ENCODE peak calls at places on chromosomes 2 and 18, in five cellular contexts. X is tibial artery, R is MM.1S, H is cardiac muscle cell, T is Karpas-422. Q is an unnamed sample.

GRCh38 chr18:43935051-43935412 is 657.7 kb upstream of the SYT4 start:
- DNase-seq in X (no peak), R (no peak), H (no peak), T (no peak), Q (no peak)

GRCh38 chr18:55337153-55337552 is 250.8 kb downstream of the TCF4 start:
- DNase-seq in X (no peak), R (no peak), H (no peak), T (no peak), Q (no peak)

GRCh38 chr2:160510617-160511016 is 17.0 kb upstream of the RBMS1 start:
- DNase-seq in X (no peak), R (no peak), H (peak; percentile 67), T (no peak), Q (no peak)

GRCh38 chr2:53508667-53509066 is 258.9 kb upstream of the CHAC2 start:
- DNase-seq in X (no peak), R (no peak), H (no peak), T (peak; percentile 50), Q (no peak)

GRCh38 chr2:24494415-24494814 is 3.4 kb downstream of the NCOA1 start:
- DNase-seq in X (no peak), R (no peak), H (no peak), T (no peak), Q (no peak)

GRCh38 chr2:9308186-9308955 is 101.8 kb downstream of the ASAP2 start:
- DNase-seq in X (no peak), R (no peak), H (no peak), T (no peak), Q (no peak)

GRCh38 chr2:15995603-15996002 is 55.3 kb downstream of the MYCN start:
- DNase-seq in X (no peak), R (no peak), H (no peak), T (no peak), Q (no peak)

GRCh38 chr2:222673883-222674282 is 2.4 kb downstream of the MOGAT1 start:
- DNase-seq in X (no peak), R (no peak), H (no peak), T (peak; percentile 51), Q (no peak)

GRCh38 chr2:241638940-241639339 is 1.4 kb downstream of the ATG4B start:
- DNase-seq in X (no peak), R (no peak), H (no peak), T (no peak), Q (no peak)

GRCh38 chr18:35982404-35983114 is 10.1 kb downstream of the RMP24 start:
- DNase-seq in X (no peak), R (no peak), H (no peak), T (no peak), Q (no peak)

GRCh38 chr18:41756141-41756540 is 198.9 kb upstream of the PIK3C3 start:
- DNase-seq in X (no peak), R (no peak), H (no peak), T (no peak), Q (no peak)

GRCh38 chr2:15560988-15561573 is at the start of gene NBAS:
- DNase-seq in X (peak; percentile 85), R (peak; percentile 82), H (peak; percentile 88), T (peak; percentile 84), Q (peak; percentile 87)

GRCh38 chr2:233871432-233871831 is 3.2 kb upstream of the MSL3B start:
- DNase-seq in X (no peak), R (no peak), H (no peak), T (no peak), Q (no peak)

GRCh38 chr18:24534271-24534670 is 73.8 kb downstream of the HRH4 start:
- DNase-seq in X (no peak), R (no peak), H (no peak), T (no peak), Q (no peak)

GRCh38 chr2:146776589-146776988 is 1068.2 kb upstream of the ACVR2A start:
- DNase-seq in X (no peak), R (no peak), H (no peak), T (no peak), Q (no peak)

GRCh38 chr2:223222397-223222796 is 170.4 kb downstream of the KCNE4 start:
- DNase-seq in X (no peak), R (no peak), H (no peak), T (no peak), Q (no peak)

GRCh38 chr2:239803764-239804111 is 221.4 kb downstream of the NDUFA10 start:
- DNase-seq in X (no peak), R (no peak), H (no peak), T (no peak), Q (no peak)

GRCh38 chr2:150143087-150143536 is 344.4 kb downstream of the RND3 start:
- DNase-seq in X (no peak), R (no peak), H (no peak), T (no peak), Q (no peak)

GRCh38 chr2:138572318-138572717 is 70.7 kb downstream of the SPOPL start:
- DNase-seq in X (no peak), R (no peak), H (peak; percentile 25), T (no peak), Q (no peak)

GRCh38 chr2:162422894-162423293 is 79.0 kb downstream of the GCA start:
- DNase-seq in X (no peak), R (no peak), H (no peak), T (no peak), Q (no peak)

GRCh38 chr18:34789768-34790344 is 79.8 kb downstream of the DTNA start:
- DNase-seq in X (no peak), R (no peak), H (no peak), T (no peak), Q (no peak)

GRCh38 chr18:27704721-27705361 is 472.1 kb downstream of the CDH2 start:
- DNase-seq in X (no peak), R (no peak), H (no peak), T (no peak), Q (no peak)

GRCh38 chr2:10257500-10258147 is 45.1 kb upstream of the HPCAL1 start:
- DNase-seq in X (no peak), R (no peak), H (no peak), T (no peak), Q (peak; percentile 54)

GRCh38 chr2:44964704-44965343 is 23.3 kb downstream of the SIX3 start:
- DNase-seq in X (no peak), R (no peak), H (no peak), T (peak; percentile 61), Q (no peak)

GRCh38 chr2:28128281-28128950 is 237.9 kb downstream of the BABAM2 start:
- DNase-seq in X (no peak), R (no peak), H (no peak), T (no peak), Q (no peak)

GRCh38 chr2:9333591-9334171 is 89.6 kb downstream of the ITGB1BP1 start:
- DNase-seq in X (peak; percentile 70), R (peak; percentile 50), H (peak; percentile 77), T (peak; percentile 69), Q (no peak)

GRCh38 chr2:159716857-159717256 is 4.6 kb downstream of the MARCHF7 start:
- DNase-seq in X (no peak), R (no peak), H (no peak), T (no peak), Q (no peak)

GRCh38 chr2:39024833-39025232 is 96.0 kb downstream of the SOS1 start:
- DNase-seq in X (no peak), R (peak; percentile 9), H (no peak), T (no peak), Q (no peak)

GRCh38 chr2:65351948-65352595 is 80.3 kb downstream of the SPRED2 start:
- DNase-seq in X (no peak), R (no peak), H (no peak), T (no peak), Q (no peak)

GRCh38 chr2:133390151-133390550 is 178.1 kb downstream of the NCKAP5 start:
- DNase-seq in X (no peak), R (no peak), H (no peak), T (no peak), Q (no peak)

GRCh38 chr2:51953931-51954330 is 922.0 kb upstream of the NRXN1 start:
- DNase-seq in X (no peak), R (no peak), H (no peak), T (no peak), Q (no peak)

GRCh38 chr18:40925071-40925541 is 1029.9 kb upstream of the PIK3C3 start:
- DNase-seq in X (no peak), R (no peak), H (no peak), T (no peak), Q (no peak)

GRCh38 chr2:212940816-212941215 is 210.6 kb downstream of the IKZF2 start:
- DNase-seq in X (no peak), R (no peak), H (peak; percentile 81), T (no peak), Q (no peak)

GRCh38 chr18:31162419-31162793 is 250 bp downstream of the DSC1 start:
- DNase-seq in X (no peak), R (no peak), H (no peak), T (no peak), Q (no peak)

GRCh38 chr2:165698621-165698946 is 95.5 kb downstream of the GALNT3 start:
- DNase-seq in X (peak; percentile 32), R (peak; percentile 65), H (peak; percentile 56), T (peak; percentile 86), Q (no peak)

GRCh38 chr2:120992791-120993555 is 257.3 kb downstream of the GLI2 start:
- DNase-seq in X (peak; percentile 15), R (no peak), H (no peak), T (no peak), Q (no peak)

GRCh38 chr2:45283764-45284620 is 274.7 kb upstream of the SIX2 start:
- DNase-seq in X (no peak), R (no peak), H (no peak), T (no peak), Q (no peak)

DNA sequence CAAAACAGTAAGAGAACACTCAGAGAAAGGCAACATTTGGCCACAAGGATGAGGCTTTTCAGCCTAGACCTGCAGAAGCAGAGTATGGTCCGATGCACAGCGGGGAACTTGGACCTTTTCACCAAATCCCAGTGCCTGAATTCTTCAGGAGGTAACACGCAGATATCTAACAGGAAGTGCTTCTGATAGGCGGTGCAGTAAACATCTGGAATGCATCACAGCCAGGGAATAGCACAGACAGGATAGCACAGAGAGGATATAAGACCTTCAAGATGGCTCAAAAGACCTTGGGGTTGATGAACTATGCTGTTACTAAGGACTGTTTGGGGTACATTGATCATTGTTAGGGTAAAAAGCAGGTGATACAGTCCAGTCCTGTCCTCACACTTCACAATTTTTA is 1.7 kb downstream of the TMEM127 start:
- DNase-seq in X (no peak), R (no peak), H (no peak), T (no peak), Q (no peak)
- H3K27ac ChIP-seq in X (peak overlapping the region; percentile 97), R (no peak overlapping the region), H (peak overlapping the region; percentile 92), T (peak overlapping the region; percentile 8), Q (no peak overlapping the region)

DNA sequence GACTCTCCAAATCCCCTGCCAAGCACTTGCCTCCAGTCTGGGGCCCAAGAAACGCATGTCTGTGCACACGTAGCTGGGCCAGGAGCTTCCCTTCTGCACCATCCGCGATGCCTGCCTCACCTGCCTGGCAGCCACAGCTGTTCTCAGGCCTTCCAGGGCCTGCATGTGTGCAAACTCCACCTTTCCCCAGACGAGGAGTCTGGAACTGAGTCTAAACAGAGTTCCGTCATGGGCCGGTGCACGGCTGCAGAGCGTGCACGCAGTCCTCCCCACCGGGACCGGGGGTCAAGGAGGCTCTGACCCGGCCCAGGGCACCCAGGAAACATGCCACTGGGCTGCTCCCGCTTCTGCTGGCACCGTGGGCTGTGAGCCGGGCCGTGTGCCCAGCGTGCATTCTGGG is 66.8 kb upstream of the SALL3 start:
- DNase-seq in X (no peak), R (no peak), H (no peak), T (no peak), Q (peak; percentile 54)
- H3K9me3 ChIP-seq in X (no peaks in the 10 kb centered on the region), R (no peaks in the 10 kb centered on the region), H (no peaks in the 10 kb centered on the region), T (no peaks in the 10 kb centered on the region), Q (no peaks in the 10 kb centered on the region)

GRCh38 chr2:55038428-55038827 is 11.8 kb downstream of the RTN4 start:
- DNase-seq in X (no peak), R (no peak), H (no peak), T (peak; percentile 61), Q (no peak)
- H3K27ac ChIP-seq in X (no peak overlapping the region), R (no peak overlapping the region), H (no peak overlapping the region), T (no peak overlapping the region), Q (no peak overlapping the region)

GRCh38 chr18:73352546-73352945 is 484.8 kb upstream of the NETO1 start:
- DNase-seq in X (no peak), R (no peak), H (no peak), T (no peak), Q (no peak)
- H3K9me3 ChIP-seq in X (no peaks in the 10 kb centered on the region), R (no peaks in the 10 kb centered on the region), H (no peaks in the 10 kb centered on the region), T (peaks cover 53% of the 10 kb centered on the region), Q (no peaks in the 10 kb centered on the region)